ENCODE peak calls at places on chromosomes 4 and X, in six cellular contexts. H, J, I, P, T and Z are unnamed samples.

GRCh38 chrX:154373340-154374306 is 811 bp downstream of the FLNA start:
- DNase-seq in H (peak; percentile 61), J (peak; percentile 69), I (peak; percentile 70), P (peak; percentile 54), T (peak; percentile 76), Z (peak; percentile 73)

GRCh38 chr4:89836031-89836777 is 757 bp downstream of the SNCA start:
- DNase-seq in H (no peak), J (peak; percentile 29), I (peak; percentile 42), P (no peak), T (peak; percentile 3), Z (no peak)

GRCh38 chrX:103628386-103629290 is at the start of gene TCEAL1:
- DNase-seq in H (peak; percentile 84), J (peak; percentile 65), I (peak; percentile 62), P (peak; percentile 38), T (peak; percentile 63), Z (peak; percentile 74)

GRCh38 chrX:131045786-131046185 is 12.4 kb upstream of the ARHGAP36 start:
- DNase-seq in H (no peak), J (no peak), I (no peak), P (no peak), T (no peak), Z (no peak)

GRCh38 chr4:24054910-24055309 is 165.1 kb upstream of the PPARGC1A start:
- DNase-seq in H (no peak), J (no peak), I (no peak), P (no peak), T (no peak), Z (no peak)

GRCh38 chr4:152348670-152349069 is 187.2 kb downstream of the FBXW7 start:
- DNase-seq in H (no peak), J (no peak), I (peak; percentile 31), P (no peak), T (peak; percentile 56), Z (no peak)

GRCh38 chr4:119676101-119676500 is 47.5 kb upstream of the PDE5A start:
- DNase-seq in H (no peak), J (no peak), I (no peak), P (no peak), T (no peak), Z (no peak)

GRCh38 chrX:2159393-2159792 is 341.4 kb downstream of the DHRSX start:
- DNase-seq in H (no peak), J (no peak), I (no peak), P (no peak), T (no peak), Z (no peak)

GRCh38 chr4:173494013-173494970 is 35.7 kb downstream of the HAND2 start:
- DNase-seq in H (peak; percentile 63), J (peak; percentile 51), I (peak; percentile 53), P (peak; percentile 43), T (peak; percentile 85), Z (peak; percentile 71)

GRCh38 chr4:180717451-180717850 is 1525.8 kb upstream of the TENM3 start:
- DNase-seq in H (no peak), J (no peak), I (no peak), P (no peak), T (no peak), Z (no peak)

GRCh38 chr4:82482387-82482786 is 52.0 kb downstream of the ENOPH1 start:
- DNase-seq in H (no peak), J (no peak), I (no peak), P (no peak), T (no peak), Z (no peak)

GRCh38 chrX:140733766-140734342 is 24.3 kb downstream of the LINC00632 start:
- DNase-seq in H (no peak), J (no peak), I (peak; percentile 11), P (no peak), T (peak; percentile 62), Z (no peak)

GRCh38 chr4:141645611-141646340 is 9.4 kb downstream of the IL15 start:
- DNase-seq in H (no peak), J (no peak), I (no peak), P (no peak), T (peak; percentile 95), Z (no peak)

GRCh38 chr4:102527695-102528094 is 26.5 kb downstream of the NFKB1 start:
- DNase-seq in H (no peak), J (no peak), I (no peak), P (no peak), T (no peak), Z (no peak)

GRCh38 chr4:144599621-144600020 is 46.3 kb upstream of the HHIP start:
- DNase-seq in H (no peak), J (no peak), I (peak; percentile 48), P (no peak), T (no peak), Z (no peak)

GRCh38 chrX:118724775-118725174 is 2.6 kb upstream of the IL13RA1 start:
- DNase-seq in H (no peak), J (no peak), I (no peak), P (no peak), T (peak; percentile 36), Z (no peak)

GRCh38 chr4:41646862-41647261 is 101.7 kb downstream of the PHOX2B start:
- DNase-seq in H (no peak), J (no peak), I (no peak), P (no peak), T (peak; percentile 13), Z (no peak)

GRCh38 chr4:41644915-41645295 is 103.6 kb downstream of the PHOX2B start:
- DNase-seq in H (no peak), J (no peak), I (no peak), P (no peak), T (no peak), Z (no peak)

GRCh38 chr4:41645716-41646115 is 102.8 kb downstream of the PHOX2B start:
- DNase-seq in H (no peak), J (no peak), I (no peak), P (no peak), T (no peak), Z (no peak)

GRCh38 chr4:41644288-41644914 is 104.1 kb downstream of the PHOX2B start:
- DNase-seq in H (peak; percentile 73), J (peak; percentile 56), I (peak; percentile 52), P (peak; percentile 65), T (peak; percentile 55), Z (peak; percentile 75)

DNA sequence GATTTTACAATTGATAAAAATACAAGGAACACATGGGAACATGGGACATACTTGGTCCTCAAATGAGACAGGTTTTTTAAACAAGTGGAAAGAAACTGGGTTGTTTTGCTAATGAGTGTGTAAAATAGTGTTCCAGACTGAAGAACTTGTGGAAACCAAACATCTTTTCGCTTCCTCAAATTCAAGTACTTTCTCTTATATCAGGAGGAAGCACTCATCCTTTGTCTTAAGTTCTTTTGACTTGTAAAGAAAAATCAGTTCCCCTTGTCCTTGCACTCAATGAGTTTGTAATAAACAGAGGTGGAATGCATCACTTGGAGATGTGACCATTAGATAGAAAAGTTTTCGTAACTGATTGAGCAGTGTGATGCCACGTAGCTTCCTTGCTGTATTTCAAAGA is 101.2 kb downstream of the PHOX2B start:
- DNase-seq in H (no peak), J (no peak), I (no peak), P (no peak), T (no peak), Z (no peak)
- H3K4me1 ChIP-seq in H (peaks cover 12% of the 10 kb centered on the region), J (no peaks in the 10 kb centered on the region), I (no peaks in the 10 kb centered on the region), P (no peaks in the 10 kb centered on the region), T (peaks cover 2% of the 10 kb centered on the region), Z (no peaks in the 10 kb centered on the region)

DNA sequence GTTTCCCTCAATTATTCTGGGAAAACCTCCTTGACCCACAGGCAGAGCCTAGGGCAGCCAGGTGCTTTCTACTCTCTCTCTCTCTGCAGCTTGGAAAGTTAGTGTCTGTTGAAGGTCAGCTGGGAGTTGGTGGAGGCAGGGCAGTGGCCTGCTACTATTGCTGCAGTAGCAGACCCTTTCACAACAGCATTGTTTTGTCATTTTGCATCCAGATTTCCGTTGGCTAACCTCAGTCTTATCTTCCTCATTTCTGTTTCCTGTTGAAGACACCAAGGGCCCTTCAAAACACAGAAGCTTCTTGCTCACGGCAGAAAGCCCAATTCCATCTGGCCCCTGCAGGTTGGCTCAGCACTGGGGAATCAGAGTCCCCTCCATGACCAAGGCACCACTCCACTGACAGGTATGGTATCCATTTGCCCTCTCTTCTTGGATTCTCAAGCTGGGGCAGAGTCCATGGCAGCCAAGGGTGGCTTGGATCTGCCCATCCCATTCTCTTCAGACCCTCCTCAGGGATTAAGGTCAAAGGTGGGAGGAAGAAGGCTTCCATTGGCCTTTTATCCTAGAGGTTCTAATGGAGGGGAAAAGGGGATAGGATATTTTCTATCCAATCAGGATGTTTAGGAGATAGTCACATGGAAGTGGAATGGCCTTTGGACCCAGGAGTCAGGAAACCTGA is 24.6 kb downstream of the VSIG4 start:
- DNase-seq in H (no peak), J (no peak), I (no peak), P (no peak), T (no peak), Z (peak; percentile 17)
- H3K4me3 ChIP-seq in H (no peak overlapping the region), J (no peak overlapping the region), I (no peak overlapping the region), P (no peak overlapping the region), T (no peak overlapping the region), Z (no peak overlapping the region)

DNA sequence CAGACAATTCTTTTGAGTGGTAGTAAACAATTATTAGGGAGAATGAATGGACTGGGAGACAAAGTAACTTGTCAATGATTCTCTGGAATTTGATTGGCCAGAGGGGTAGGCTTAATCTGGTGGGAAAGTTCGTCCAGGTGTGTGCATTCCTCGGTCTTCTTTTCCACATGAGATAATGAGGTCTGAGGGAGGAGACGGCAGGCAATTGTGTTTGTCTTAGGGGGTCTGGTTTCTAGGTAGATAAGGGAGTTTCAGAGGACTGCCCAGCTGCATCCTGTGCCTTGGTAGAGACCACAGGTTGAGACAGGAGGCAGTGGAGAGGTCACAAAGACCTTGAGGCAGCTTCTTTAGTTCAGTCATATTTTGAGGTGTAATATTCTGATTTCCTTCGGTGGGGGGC is 4.2 kb downstream of the MGST2 start:
- DNase-seq in H (no peak), J (no peak), I (no peak), P (no peak), T (no peak), Z (no peak)
- H3K4me1 ChIP-seq in H (peaks cover 33% of the 10 kb centered on the region), J (no peaks in the 10 kb centered on the region), I (peaks cover 23% of the 10 kb centered on the region), P (peaks cover 16% of the 10 kb centered on the region), T (peaks cover 7% of the 10 kb centered on the region), Z (peaks cover 36% of the 10 kb centered on the region)

GRCh38 chrX:69501433-69501832 is 2.7 kb upstream of the NALF2 start:
- DNase-seq in H (no peak), J (no peak), I (no peak), P (peak; percentile 21), T (no peak), Z (no peak)

GRCh38 chrX:69503835-69504625 is at the start of gene NALF2:
- DNase-seq in H (peak; percentile 62), J (peak; percentile 35), I (peak; percentile 42), P (peak; percentile 45), T (peak; percentile 60), Z (peak; percentile 40)

GRCh38 chrX:69505772-69506616 is 1.9 kb downstream of the NALF2 start:
- DNase-seq in H (no peak), J (no peak), I (no peak), P (peak; percentile 23), T (no peak), Z (no peak)

GRCh38 chrX:69504626-69505612 is 793 bp downstream of the NALF2 start:
- DNase-seq in H (no peak), J (no peak), I (no peak), P (peak; percentile 15), T (peak; percentile 4), Z (no peak)

DNA sequence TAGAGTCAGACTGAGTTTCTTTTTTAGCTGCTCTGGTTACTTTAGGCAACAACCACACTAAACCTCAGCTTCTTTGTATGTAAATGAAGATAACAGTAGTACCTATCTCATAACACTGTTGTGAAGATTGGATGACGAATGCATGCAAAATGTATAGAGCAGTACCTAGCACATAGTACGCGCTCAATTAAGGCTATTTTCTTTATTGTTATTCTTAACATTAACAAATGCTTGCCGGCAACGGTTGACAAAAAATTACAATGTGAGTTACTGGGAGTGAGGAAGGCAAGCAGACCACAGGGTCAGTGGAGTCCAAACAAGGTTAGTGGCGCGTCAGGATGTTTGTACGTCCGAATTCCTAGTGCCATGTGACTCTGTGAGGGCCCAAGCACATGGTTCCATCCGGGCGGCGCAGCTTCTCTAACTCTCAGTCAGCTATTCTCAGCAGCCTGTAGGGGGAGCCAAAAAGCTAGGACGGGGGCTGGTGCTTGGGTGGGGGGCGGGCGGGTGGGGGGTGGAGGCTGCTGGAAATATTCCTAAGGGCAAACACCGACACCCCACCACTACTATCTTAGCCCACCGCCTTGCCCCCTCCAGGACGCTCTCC is 795 bp upstream of the NALF2 start:
- DNase-seq in H (no peak), J (no peak), I (no peak), P (no peak), T (no peak), Z (no peak)
- H3K4me3 ChIP-seq in H (peak overlapping the region; percentile 36), J (no peak overlapping the region), I (no peak overlapping the region), P (no peak overlapping the region), T (no peak overlapping the region), Z (peak overlapping the region; percentile 35)